ENCODE peak calls at places on chromosomes 12 and 14, in five cellular contexts. A is lung, Z is choroid plexus epithelial cell, S is GM13977, I is neural progenitor cell. H is an unnamed sample.

GRCh38 chr12:64723630-64724029 is 35.6 kb downstream of the GNS start:
- DNase-seq in A (no peak), Z (no peak), S (no peak), I (no peak), H (no peak)

GRCh38 chr14:66085224-66085623 is 400.9 kb upstream of the CCDC196 start:
- DNase-seq in A (no peak), Z (no peak), S (no peak), I (no peak), H (no peak)

GRCh38 chr14:60756847-60757246 is 22.3 kb downstream of the MNAT1 start:
- DNase-seq in A (no peak), Z (peak; percentile 54), S (no peak), I (no peak), H (no peak)

GRCh38 chr12:60196366-60196765 is 600.5 kb downstream of the SLC16A7 start:
- DNase-seq in A (no peak), Z (no peak), S (no peak), I (no peak), H (no peak)

GRCh38 chr14:32224731-32225377 is 21.8 kb upstream of the RNU6-8 start:
- DNase-seq in A (no peak), Z (peak; percentile 90), S (no peak), I (peak; percentile 47), H (no peak)

GRCh38 chr12:106010746-106011145 is 128.0 kb downstream of the NUAK1 start:
- DNase-seq in A (no peak), Z (peak; percentile 72), S (no peak), I (no peak), H (no peak)

GRCh38 chr12:132764231-132764630 is 2.6 kb upstream of the ANKLE2 start:
- DNase-seq in A (no peak), Z (no peak), S (no peak), I (no peak), H (no peak)

GRCh38 chr14:54787263-54787662 is 115.4 kb downstream of the GCH1 start:
- DNase-seq in A (no peak), Z (no peak), S (no peak), I (no peak), H (no peak)

GRCh38 chr12:6229224-6229748 is 29.1 kb downstream of the CD9 start:
- DNase-seq in A (no peak), Z (no peak), S (no peak), I (no peak), H (no peak)

GRCh38 chr12:64681200-64682052 is 71.1 kb downstream of the RASSF3 start:
- DNase-seq in A (no peak), Z (no peak), S (no peak), I (no peak), H (no peak)

GRCh38 chr12:47990351-47991105 is 13.7 kb downstream of the COL2A1 start:
- DNase-seq in A (no peak), Z (peak; percentile 66), S (peak; percentile 65), I (no peak), H (no peak)

GRCh38 chr12:64610660-64611429 is 550 bp downstream of the RASSF3 start:
- DNase-seq in A (peak; percentile 67), Z (peak; percentile 60), S (peak; percentile 80), I (peak; percentile 80), H (no peak)

GRCh38 chr12:27703720-27704452 is 6.7 kb upstream of the MRPS35 start:
- DNase-seq in A (peak; percentile 86), Z (peak; percentile 95), S (peak; percentile 56), I (peak; percentile 82), H (peak; percentile 93)

GRCh38 chr14:60561845-60562746 is 53.1 kb downstream of the SIX6 start:
- DNase-seq in A (no peak), Z (peak; percentile 92), S (peak; percentile 39), I (peak; percentile 91), H (no peak)

GRCh38 chr12:104673294-104674062 is 216.7 kb downstream of the CHST11 start:
- DNase-seq in A (no peak), Z (peak; percentile 26), S (no peak), I (no peak), H (peak; percentile 29)

GRCh38 chr12:11753151-11753501 is 103.7 kb downstream of the ETV6 start:
- DNase-seq in A (no peak), Z (no peak), S (no peak), I (no peak), H (no peak)

GRCh38 chr12:126337556-126337955 is 1272.3 kb downstream of the AACS start:
- DNase-seq in A (no peak), Z (peak; percentile 2), S (no peak), I (no peak), H (peak; percentile 96)

GRCh38 chr12:124878795-124879516 is 15.3 kb upstream of the SCARB1 start:
- DNase-seq in A (no peak), Z (no peak), S (no peak), I (no peak), H (no peak)

GRCh38 chr14:23319746-23320583 is 1.3 kb upstream of the PABPN1 start:
- DNase-seq in A (no peak), Z (no peak), S (no peak), I (no peak), H (no peak)

GRCh38 chr12:6943719-6944380 is at the start of the genes C12orf57 and RNU7-1:
- DNase-seq in A (peak; percentile 78), Z (peak; percentile 89), S (peak; percentile 79), I (peak; percentile 90), H (no peak)

DNA sequence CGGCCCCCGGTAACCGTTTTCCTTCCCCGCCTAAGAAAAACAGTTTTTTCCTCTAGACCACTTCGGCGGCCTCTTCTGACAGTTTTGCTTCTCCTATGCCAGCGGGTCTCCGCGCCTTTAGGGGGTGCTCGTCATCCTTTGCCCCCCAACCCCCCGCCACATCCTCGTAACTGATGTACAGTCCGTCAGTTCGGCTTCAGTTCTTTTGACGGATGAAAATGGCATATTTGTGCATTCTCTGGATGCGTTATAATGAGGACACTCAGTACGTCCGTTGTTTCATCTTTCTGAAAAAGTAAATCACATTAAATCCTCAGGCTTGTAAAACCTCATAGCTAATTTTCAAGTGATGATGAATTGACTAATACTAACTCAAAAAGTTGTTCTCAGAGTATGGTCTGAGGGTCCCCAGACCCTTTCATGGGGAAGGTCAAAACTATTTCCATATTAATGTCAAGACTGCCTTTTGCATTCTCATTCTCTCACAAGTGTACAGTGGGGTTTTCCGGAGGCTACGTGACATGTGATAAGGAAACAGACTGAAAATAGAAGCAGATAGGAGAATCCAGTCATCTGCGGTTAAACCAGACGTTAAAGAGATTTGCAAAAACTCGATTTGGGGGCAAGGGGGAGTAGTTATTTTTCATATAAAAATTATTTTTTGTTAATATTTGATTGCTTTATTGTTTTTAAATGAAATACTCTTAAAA is 829 bp upstream of the NAP1L1 start:
- DNase-seq in A (no peak), Z (peak; percentile 72), S (peak; percentile 69), I (no peak), H (no peak)
- TF ChIP-seq CTCF in A (no peak), Z (peak; percentile 54), S (peak; percentile 64), I (peak; percentile 33), H (peak; percentile 48)

DNA sequence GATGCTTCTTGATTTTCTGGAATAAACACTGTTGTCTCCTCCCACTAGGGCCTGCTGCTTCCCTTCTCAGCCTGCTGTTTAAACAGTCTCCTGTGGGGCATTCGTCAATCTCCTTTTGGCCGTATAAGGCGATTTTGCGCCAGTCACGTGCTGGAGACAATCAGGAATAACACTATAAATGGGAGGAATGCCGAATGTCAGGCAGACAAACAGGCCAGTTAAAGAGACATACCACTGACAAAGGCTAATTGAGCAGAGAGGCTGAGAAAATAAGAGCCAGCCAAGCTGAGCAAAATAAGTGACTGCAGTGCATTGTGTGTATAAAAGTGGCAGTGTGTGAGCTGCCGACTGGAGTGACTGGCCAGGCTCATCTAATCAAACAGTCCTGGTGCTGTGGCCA is 23.3 kb downstream of the DMAC2L start:
- DNase-seq in A (no peak), Z (peak; percentile 89), S (no peak), I (peak; percentile 89), H (no peak)
- TF ChIP-seq CTCF in A (no peak), Z (peak; percentile 33), S (no peak), I (no peak), H (no peak)

DNA sequence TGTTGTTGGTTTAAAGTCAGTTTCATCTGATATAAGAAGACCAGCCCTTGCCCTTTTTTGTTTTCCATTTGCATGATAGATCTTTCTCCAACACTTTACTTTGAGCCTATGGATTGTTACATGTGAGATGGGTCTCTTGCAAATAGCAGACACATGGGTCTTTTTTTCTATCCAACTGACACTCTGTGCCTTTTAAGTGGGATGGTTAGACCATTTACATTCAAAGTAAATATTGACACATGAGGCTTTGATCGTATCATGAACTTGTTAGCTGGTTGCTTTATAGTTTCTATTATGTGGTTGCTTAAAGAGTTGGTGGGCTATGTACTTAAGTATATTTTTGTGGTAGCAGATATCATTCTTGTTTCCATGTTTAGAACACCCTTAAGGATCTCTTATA is 213.4 kb upstream of the G2E3 start:
- DNase-seq in A (no peak), Z (no peak), S (no peak), I (no peak), H (no peak)
- TF ChIP-seq CTCF in A (no peak), Z (no peak), S (no peak), I (no peak), H (no peak)

DNA sequence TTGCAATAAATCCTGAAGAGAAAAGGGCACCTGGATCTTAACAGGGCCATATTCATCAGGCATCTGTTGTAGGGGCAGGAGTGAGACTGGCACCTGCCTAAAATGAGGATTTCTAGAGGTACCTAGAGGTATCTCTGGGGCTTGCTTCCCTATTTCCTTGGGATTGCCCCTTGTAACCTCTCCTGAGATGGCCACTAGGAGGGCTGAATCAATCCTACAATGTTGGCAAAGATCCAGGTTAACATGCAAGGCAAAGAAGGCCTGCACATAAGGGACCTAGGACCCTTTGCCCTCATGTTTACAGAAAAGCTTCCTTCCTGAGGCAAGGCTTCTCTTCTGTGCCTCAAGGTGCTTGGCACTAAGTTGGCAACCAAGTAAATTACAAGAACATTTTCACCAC is 25.8 kb upstream of the CLEC4E start:
- DNase-seq in A (no peak), Z (no peak), S (no peak), I (no peak), H (no peak)
- TF ChIP-seq CTCF in A (no peak), Z (no peak), S (no peak), I (no peak), H (no peak)

DNA sequence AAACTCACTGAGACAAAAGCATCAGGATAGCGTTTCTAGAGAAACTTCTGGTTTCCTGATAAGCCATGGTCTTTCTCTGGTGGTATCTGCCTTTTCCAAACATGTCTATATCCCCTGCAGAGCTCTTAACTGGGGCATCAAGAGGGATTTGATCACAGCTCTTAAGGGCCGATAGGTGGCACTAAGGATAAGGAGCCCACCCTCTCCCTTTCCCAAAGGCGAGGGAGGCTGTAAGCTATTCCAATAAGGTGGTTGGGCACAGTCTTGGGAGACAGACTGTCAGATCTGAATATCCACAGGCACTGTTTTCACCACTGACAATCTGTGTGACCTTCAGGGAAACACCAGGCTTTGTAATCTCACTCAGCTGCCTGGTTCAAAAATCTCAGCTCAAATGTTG is 206.0 kb downstream of the ADGRD1 start:
- DNase-seq in A (no peak), Z (no peak), S (no peak), I (peak; percentile 69), H (no peak)
- TF ChIP-seq CTCF in A (no peak), Z (no peak), S (no peak), I (peak; percentile 59), H (no peak)

H was measured in AG09319.